ENCODE peak calls at places on chromosomes 7 and 10, in four cellular contexts. Q, T, M and P are unnamed samples.

GRCh38 chr7:127632276-127632910 is 14.5 kb upstream of the PAX4 start:
- DNase-seq in M (no peak), T (no peak), Q (no peak), P (no peak)

GRCh38 chr7:157397751-157398691 is 61.2 kb downstream of the DNAJB6 start:
- DNase-seq in M (no peak), Q (no peak), T (peak; percentile 64), P (peak; percentile 81)

GRCh38 chr10:121183241-121183640 is 332.1 kb downstream of the WDR11 start:
- DNase-seq in Q (no peak), M (no peak), T (no peak), P (no peak)

GRCh38 chr10:37146443-37146842 is 21.0 kb downstream of the ANKRD30A start:
- DNase-seq in M (no peak), T (peak; percentile 2), Q (no peak), P (no peak)

GRCh38 chr7:82633592-82633991 is 190.0 kb upstream of the CACNA2D1 start:
- DNase-seq in M (no peak), T (no peak), Q (no peak), P (no peak)

GRCh38 chr7:44077061-44077460 is 5.3 kb downstream of the POLM start:
- DNase-seq in Q (no peak), T (no peak), M (no peak), P (no peak)

GRCh38 chr10:50210876-50211275 is 40.4 kb downstream of the ASAH2 start:
- DNase-seq in T (no peak), M (no peak), Q (no peak), P (no peak)

GRCh38 chr10:120313715-120314114 is 143.3 kb upstream of the PLPP4 start:
- DNase-seq in M (no peak), T (no peak), Q (no peak), P (no peak)

GRCh38 chr10:124996854-124997215 is 54.9 kb downstream of the ZRANB1 start:
- DNase-seq in M (no peak), T (no peak), Q (no peak), P (no peak)

GRCh38 chr7:1404881-1405548 is 54.3 kb downstream of the MICALL2 start:
- DNase-seq in Q (no peak), T (no peak), M (no peak), P (no peak)

GRCh38 chr7:47779341-47779771 is 168.9 kb downstream of the PKD1L1 start:
- DNase-seq in Q (no peak), M (no peak), T (no peak), P (no peak)

GRCh38 chr7:157528785-157529341 is 192.1 kb downstream of the DNAJB6 start:
- DNase-seq in Q (no peak), M (no peak), T (no peak), P (no peak)

GRCh38 chr10:34254596-34254995 is 560.5 kb downstream of the PARD3 start:
- DNase-seq in M (peak; percentile 41), Q (peak; percentile 29), T (peak; percentile 92), P (no peak)

GRCh38 chr7:40570218-40570617 is 435.4 kb downstream of the SUGCT start:
- DNase-seq in T (no peak), Q (no peak), M (no peak), P (no peak)

GRCh38 chr7:47253650-47254080 is 328.2 kb downstream of the TNS3 start:
- DNase-seq in Q (peak; percentile 21), T (no peak), M (no peak), P (peak; percentile 38)

GRCh38 chr10:4243651-4244050 is 458.6 kb upstream of the KLF6 start:
- DNase-seq in Q (peak; percentile 61), M (peak; percentile 85), T (no peak), P (no peak)

GRCh38 chr7:66558660-66559465 is 69.8 kb upstream of the KCTD7 start:
- DNase-seq in M (no peak), Q (no peak), T (no peak), P (no peak)

GRCh38 chr10:55233090-55233489 is 432.1 kb upstream of the PCDH15 start:
- DNase-seq in M (no peak), T (no peak), Q (no peak), P (no peak)

GRCh38 chr10:110556993-110557601 is 10.4 kb upstream of the SMC3 start:
- DNase-seq in M (no peak), T (peak; percentile 24), Q (peak; percentile 73), P (peak; percentile 41)

GRCh38 chr10:130935897-130936550 is 375.5 kb downstream of the TCERG1L start:
- DNase-seq in T (no peak), M (no peak), Q (no peak), P (no peak)

GRCh38 chr7:111744501-111745155 is 182.3 kb upstream of the IMMP2L start:
- DNase-seq in Q (no peak), M (no peak), T (no peak), P (no peak)

GRCh38 chr7:5595545-5596045 is 172.0 kb upstream of the TNRC18 start:
- DNase-seq in M (peak; percentile 33), Q (no peak), T (no peak), P (peak; percentile 84)

GRCh38 chr7:134450296-134451000 is 8.5 kb downstream of the AKR1B1 start:
- DNase-seq in M (no peak), T (no peak), Q (no peak), P (no peak)

GRCh38 chr7:29878081-29878688 is 71.9 kb downstream of the WIPF3 start:
- DNase-seq in M (peak; percentile 15), Q (no peak), T (peak; percentile 20), P (peak; percentile 39)

GRCh38 chr10:107442035-107442505 is 277.6 kb upstream of the SORCS1 start:
- DNase-seq in M (no peak), T (no peak), Q (no peak), P (no peak)

GRCh38 chr10:67385089-67385488 is 310.9 kb downstream of the CTNNA3 start:
- DNase-seq in M (no peak), T (no peak), Q (no peak), P (no peak)

GRCh38 chr10:33665512-33665911 is 331.0 kb upstream of the NRP1 start:
- DNase-seq in T (no peak), Q (no peak), M (no peak), P (no peak)

GRCh38 chr7:134740364-134740763 is 39.1 kb upstream of the CALD1 start:
- DNase-seq in Q (no peak), T (no peak), M (no peak), P (no peak)

DNA sequence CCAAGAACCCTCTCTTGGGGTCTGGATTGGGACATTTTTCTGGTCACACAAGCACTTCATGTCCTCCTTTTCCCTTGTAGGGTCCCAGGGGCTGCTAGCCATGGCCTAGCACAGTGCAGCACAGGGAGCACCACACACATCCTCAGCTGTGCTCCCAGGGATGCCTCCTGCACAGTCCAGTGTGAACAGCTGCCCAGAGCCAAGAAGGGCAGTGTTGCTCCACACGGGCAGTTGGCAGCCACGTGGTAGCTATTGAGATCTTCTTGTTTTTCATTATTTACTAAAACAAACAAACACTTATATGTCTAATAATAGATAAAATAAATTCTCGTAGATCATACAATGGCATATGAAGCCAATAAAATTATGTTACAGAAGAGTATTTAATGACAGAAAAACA is 13.9 kb upstream of the LANCL2 start:
- DNase-seq in T (no peak), Q (no peak), M (no peak), P (no peak)
- H3K27ac ChIP-seq in T (no peak overlapping the region), Q (no peak overlapping the region), M (no peak overlapping the region), P (no peak overlapping the region)

GRCh38 chr10:27225011-27225590 is 15.5 kb downstream of the ACBD5 start:
- DNase-seq in M (no peak), Q (no peak), T (no peak), P (no peak)

GRCh38 chr10:27225642-27226257 is 14.8 kb downstream of the ACBD5 start:
- DNase-seq in Q (no peak), M (no peak), T (no peak), P (no peak)

GRCh38 chr10:27223964-27224363 is 16.6 kb downstream of the ACBD5 start:
- DNase-seq in M (no peak), T (peak; percentile 46), Q (no peak), P (peak; percentile 11)
- TF ChIP-seq TCF7L2 in M (no peak), T (no peak), Q (no peak), P (no peak)

DNA sequence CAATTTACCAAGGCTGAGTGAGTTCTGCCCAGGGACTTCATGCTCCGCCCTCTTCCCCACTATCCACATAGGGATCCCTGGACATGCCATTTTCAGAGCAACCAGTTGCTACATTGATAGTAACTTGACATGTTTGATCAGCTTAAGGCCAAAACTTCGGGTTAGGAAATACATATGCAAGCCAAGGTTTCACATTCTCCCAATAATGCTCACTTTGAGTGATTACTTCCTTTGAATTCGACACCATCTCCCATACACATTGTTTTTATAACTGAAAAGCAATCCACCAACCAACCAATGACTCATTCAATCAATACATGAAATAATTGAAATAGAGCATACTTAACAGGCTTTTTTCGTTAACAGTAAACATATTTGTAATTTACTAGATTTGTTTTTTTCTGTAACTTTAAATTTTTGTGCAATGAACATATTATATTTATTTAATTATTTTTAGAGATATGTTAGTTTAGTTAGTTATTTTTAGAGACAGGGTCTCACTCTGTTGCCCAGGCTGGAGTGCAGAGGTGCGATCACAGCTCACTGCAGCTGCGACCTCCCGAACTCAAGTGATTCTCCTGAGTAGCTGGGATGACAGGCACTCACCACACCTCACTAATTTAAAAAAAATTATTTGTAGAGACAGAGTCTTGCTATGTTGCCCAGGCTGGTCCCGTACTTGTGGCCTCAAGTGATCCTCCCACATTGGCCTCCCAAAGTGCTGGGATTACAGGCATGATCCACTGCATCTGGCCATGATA is 137.8 kb downstream of the GLI3 start:
- DNase-seq in M (no peak), Q (no peak), T (no peak), P (no peak)
- H3K27ac ChIP-seq in M (no peak overlapping the region), Q (no peak overlapping the region), T (no peak overlapping the region), P (no peak overlapping the region)

GRCh38 chr10:28778524-28778923 is 101.2 kb downstream of the BAMBI start:
- DNase-seq in Q (no peak), M (no peak), T (no peak), P (peak; percentile 57)

GRCh38 chr10:28777911-28778310 is 100.6 kb downstream of the BAMBI start:
- DNase-seq in T (no peak), M (no peak), Q (no peak), P (no peak)

GRCh38 chr10:28776519-28776918 is 99.2 kb downstream of the BAMBI start:
- DNase-seq in M (no peak), Q (no peak), T (no peak), P (no peak)

GRCh38 chr10:28775773-28776172 is 98.5 kb downstream of the BAMBI start:
- DNase-seq in T (no peak), M (no peak), Q (no peak), P (no peak)

GRCh38 chr10:28774051-28774995 is 97.0 kb downstream of the BAMBI start:
- DNase-seq in Q (no peak), T (peak; percentile 74), M (no peak), P (no peak)
- TF ChIP-seq TCF7L2 in Q (no peak), T (no peak), M (no peak), P (no peak)

GRCh38 chr10:100886099-100886498 is 26.7 kb upstream of the SLF2 start:
- DNase-seq in T (no peak), Q (no peak), M (no peak), P (no peak)
- H3K27ac ChIP-seq in T (no peak overlapping the region), Q (no peak overlapping the region), M (no peak overlapping the region), P (no peak overlapping the region)

DNA sequence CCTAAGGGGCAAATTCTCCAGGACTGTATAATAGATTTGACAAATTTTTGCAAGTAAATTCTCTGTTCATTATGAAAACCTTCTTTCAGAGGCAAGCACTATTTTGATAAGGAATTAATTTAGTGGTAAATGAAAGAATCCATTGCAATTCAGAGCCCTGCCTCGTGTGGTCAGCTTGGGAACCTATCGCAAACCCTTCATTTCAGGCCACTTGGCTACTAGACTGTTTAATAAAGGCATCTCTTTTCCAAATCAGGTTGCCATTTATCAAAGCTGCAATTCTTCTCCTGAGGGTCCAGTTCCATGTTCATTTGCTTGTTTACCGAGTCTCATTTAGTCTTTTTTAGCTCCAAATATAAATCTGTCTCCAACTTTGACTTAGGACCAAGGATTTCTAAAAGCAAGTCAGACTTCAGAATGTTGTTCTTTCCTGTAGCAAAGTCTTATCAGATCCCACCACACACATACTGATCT is 28.4 kb downstream of the PPP1R3C start:
- DNase-seq in Q (no peak), M (no peak), T (no peak), P (no peak)
- TF ChIP-seq TCF7L2 in Q (no peak), M (no peak), T (no peak), P (no peak)